ENCODE peak calls at places on chromosomes 2 and 18, in four cellular contexts. Q, T, G and M are unnamed samples.

GRCh38 chr2:26653207-26654060 is 12.3 kb upstream of the CIB4 start:
- ATAC-seq in Q (no peak), T (no peak), G (no peak), M (no peak)

GRCh38 chr2:149488719-149489440 is 98.7 kb downstream of the MMADHC start:
- ATAC-seq in Q (no peak), T (no peak), G (no peak), M (no peak)

GRCh38 chr18:6452194-6452593 is 37.5 kb upstream of the L3MBTL4 start:
- ATAC-seq in Q (no peak), T (no peak), G (no peak), M (no peak)

GRCh38 chr2:203547356-203547755 is 12.3 kb upstream of the RAPH1 start:
- ATAC-seq in Q (no peak), T (no peak), G (no peak), M (no peak)

GRCh38 chr2:23402205-23402740 is 17.3 kb downstream of the KLHL29 start:
- ATAC-seq in Q (no peak), T (no peak), G (no peak), M (no peak)

GRCh38 chr2:20509766-20510490 is 63.1 kb downstream of the RHOB start:
- ATAC-seq in Q (no peak), T (no peak), G (peak; percentile 29), M (peak; percentile 36)

GRCh38 chr2:3771576-3771975 is 68.2 kb downstream of the DCDC2C start:
- ATAC-seq in Q (no peak), T (no peak), G (no peak), M (no peak)

GRCh38 chr2:38722271-38723115 is 28.7 kb downstream of the SRSF7 start:
- ATAC-seq in Q (no peak), T (peak; percentile 44), G (no peak), M (no peak)

GRCh38 chr2:55827855-55828254 is 95.7 kb downstream of the EFEMP1 start:
- ATAC-seq in Q (no peak), T (no peak), G (no peak), M (no peak)

GRCh38 chr18:52237551-52237950 is 102.4 kb upstream of the DCC start:
- ATAC-seq in Q (no peak), T (no peak), G (no peak), M (no peak)

GRCh38 chr2:199456383-199457146 is 1.2 kb downstream of the SATB2 start:
- ATAC-seq in Q (no peak), T (no peak), G (peak; percentile 11), M (no peak)

GRCh38 chr2:161436411-161436810 is 20.3 kb downstream of the TBR1 start:
- ATAC-seq in Q (peak; percentile 81), T (no peak), G (no peak), M (no peak)

GRCh38 chr2:235082939-235083338 is 131.1 kb downstream of the SH3BP4 start:
- ATAC-seq in Q (no peak), T (no peak), G (no peak), M (no peak)

GRCh38 chr2:189297446-189297845 is 117.9 kb upstream of the COL5A2 start:
- ATAC-seq in Q (peak; percentile 56), T (no peak), G (no peak), M (peak; percentile 89)

GRCh38 chr18:72752220-72752619 is 115.6 kb downstream of the NETO1 start:
- ATAC-seq in Q (no peak), T (no peak), G (no peak), M (no peak)

GRCh38 chr2:39696838-39697237 is 31.1 kb downstream of the TMEM178A start:
- ATAC-seq in Q (peak; percentile 68), T (peak; percentile 21), G (no peak), M (peak; percentile 92)

GRCh38 chr2:121902171-121902591 is 146.7 kb downstream of the TSN start:
- ATAC-seq in Q (no peak), T (no peak), G (no peak), M (no peak)

GRCh38 chr18:79677221-79677620 is 2.4 kb upstream of the CTDP1 start:
- ATAC-seq in Q (no peak), T (no peak), G (no peak), M (no peak)

GRCh38 chr2:5148392-5149085 is 543.6 kb upstream of the SOX11 start:
- ATAC-seq in Q (no peak), T (no peak), G (no peak), M (no peak)

GRCh38 chr2:27320958-27321543 is 1.8 kb downstream of the MPV17 start:
- ATAC-seq in Q (peak; percentile 74), T (peak; percentile 75), G (peak; percentile 90), M (peak; percentile 85)

GRCh38 chr2:170984079-170984478 is 55.0 kb downstream of the GORASP2 start:
- ATAC-seq in Q (no peak), T (no peak), G (peak; percentile 43), M (no peak)

GRCh38 chr2:10297950-10298349 is 4.8 kb upstream of the HPCAL1 start:
- ATAC-seq in Q (peak; percentile 56), T (peak; percentile 36), G (peak; percentile 15), M (peak; percentile 34)

GRCh38 chr2:187869195-187869594 is 315.0 kb upstream of the TFPI start:
- ATAC-seq in Q (no peak), T (no peak), G (no peak), M (no peak)

GRCh38 chr2:112916625-112917024 is 5.7 kb downstream of the IL37 start:
- ATAC-seq in Q (no peak), T (no peak), G (no peak), M (no peak)

GRCh38 chr2:29114514-29114840 is 738 bp upstream of the CLIP4 start:
- ATAC-seq in Q (no peak), T (no peak), G (peak; percentile 7), M (no peak)

GRCh38 chr2:241843321-241844065 is 15.2 kb downstream of the PDCD1 start:
- ATAC-seq in Q (no peak), T (peak; percentile 25), G (peak; percentile 64), M (no peak)

GRCh38 chr18:10476430-10476829 is 22.0 kb downstream of the APCDD1 start:
- ATAC-seq in Q (no peak), T (no peak), G (no peak), M (peak; percentile 75)

GRCh38 chr2:181253438-181253837 is 203.7 kb upstream of the ITGA4 start:
- ATAC-seq in Q (no peak), T (no peak), G (no peak), M (no peak)

GRCh38 chr2:133948610-133949290 is 305.1 kb upstream of the MGAT5 start:
- ATAC-seq in Q (no peak), T (no peak), G (no peak), M (no peak)

GRCh38 chr2:7954223-7954622 is 727.6 kb upstream of the ID2 start:
- ATAC-seq in Q (no peak), T (no peak), G (no peak), M (no peak)

GRCh38 chr18:13500227-13500865 is 226.0 kb downstream of the FAM210A start:
- ATAC-seq in Q (peak; percentile 61), T (peak; percentile 81), G (no peak), M (peak; percentile 83)

GRCh38 chr18:8960740-8961657 is 141.5 kb upstream of the NDUFV2 start:
- ATAC-seq in Q (peak; percentile 92), T (no peak), G (peak; percentile 75), M (peak; percentile 94)

GRCh38 chr2:6652271-6652670 is 213.4 kb downstream of the CMPK2 start:
- ATAC-seq in Q (no peak), T (no peak), G (no peak), M (no peak)

GRCh38 chr2:65834657-65835056 is 402.3 kb upstream of the SPRED2 start:
- ATAC-seq in Q (no peak), T (no peak), G (no peak), M (no peak)

GRCh38 chr2:234950730-234951385 is 959 bp upstream of the SH3BP4 start:
- ATAC-seq in Q (peak; percentile 4), T (peak; percentile 23), G (peak; percentile 11), M (no peak)

GRCh38 chr2:10790228-10790973 is 22.2 kb downstream of the PDIA6 start:
- ATAC-seq in Q (no peak), T (no peak), G (no peak), M (no peak)